ENCODE peak calls at places on chromosomes 11 and 22, in five cellular contexts. C, J, T, Z and O are unnamed samples.

GRCh38 chr22:45574069-45574703 is 71.5 kb downstream of the FBLN1 start:
- DNase-seq in C (no peak), Z (no peak), T (no peak), J (no peak), O (no peak)

GRCh38 chr11:14275081-14275480 is 83.9 kb downstream of the RRAS2 start:
- DNase-seq in Z (no peak), J (no peak), C (no peak), T (no peak), O (no peak)

GRCh38 chr11:28343304-28344233 is 235.4 kb downstream of the METTL15 start:
- DNase-seq in C (peak; percentile 19), Z (no peak), T (no peak), J (no peak), O (no peak)

GRCh38 chr11:87394924-87395323 is 357.2 kb downstream of the TMEM135 start:
- DNase-seq in Z (no peak), T (no peak), C (no peak), J (no peak), O (no peak)

GRCh38 chr11:19976281-19976941 is 183.9 kb downstream of the DBX1 start:
- DNase-seq in J (no peak), T (no peak), C (no peak), Z (no peak), O (no peak)

GRCh38 chr22:50034126-50035081 is 21.8 kb upstream of the IL17REL start:
- DNase-seq in Z (no peak), C (no peak), T (no peak), J (no peak), O (no peak)

GRCh38 chr22:26781591-26781990 is 124.2 kb downstream of the MIAT start:
- DNase-seq in T (no peak), J (no peak), Z (no peak), C (no peak), O (no peak)

GRCh38 chr11:129896062-129896461 is 684 bp upstream of the NFRKB start:
- DNase-seq in Z (no peak), C (no peak), J (peak; percentile 19), T (no peak), O (no peak)

GRCh38 chr22:19176175-19176630 is 2.3 kb downstream of the SLC25A1 start:
- DNase-seq in T (no peak), C (no peak), Z (no peak), J (no peak), O (no peak)

GRCh38 chr11:61699737-61700160 is 19.6 kb downstream of the DAGLA start:
- DNase-seq in Z (no peak), T (no peak), C (peak; percentile 79), J (no peak), O (peak; percentile 73)

GRCh38 chr11:83639995-83640758 is 354.0 kb upstream of the CCDC90B start:
- DNase-seq in C (no peak), J (no peak), T (no peak), Z (no peak), O (no peak)

GRCh38 chr11:2837651-2838050 is 47.9 kb downstream of the CDKN1C start:
- DNase-seq in J (no peak), C (no peak), T (no peak), Z (no peak), O (no peak)

GRCh38 chr11:28058333-28058732 is 49.6 kb downstream of the KIF18A start:
- DNase-seq in Z (no peak), T (no peak), J (no peak), C (no peak), O (no peak)